ENCODE peak calls at places on chromosomes 5 and 9, in five cellular contexts. One of them, this sample, is unnamed.

GRCh38 chr5:1973391-1974013 is 90.8 kb upstream of the IRX4 start:
- DNase-seq in HepG2: no peak
- DNase-seq in A549: no peak
- DNase-seq in GM12878: no peak
- DNase-seq in K562: no peak
- DNase-seq in this sample: no peak

GRCh38 chr9:109510506-109510905 is 12.4 kb upstream of the PTPN3 start:
- DNase-seq in HepG2: no peak
- DNase-seq in A549: no peak
- DNase-seq in GM12878: no peak
- DNase-seq in K562: no peak
- DNase-seq in this sample: no peak

GRCh38 chr9:115241641-115242040 is 123.7 kb upstream of the TNC start:
- DNase-seq in HepG2: no peak
- DNase-seq in A549: no peak
- DNase-seq in GM12878: no peak
- DNase-seq in K562: no peak
- DNase-seq in this sample: no peak

GRCh38 chr5:169006206-169006605 is 294.7 kb downstream of the SLIT3 start:
- DNase-seq in HepG2: no peak
- DNase-seq in A549: no peak
- DNase-seq in GM12878: no peak
- DNase-seq in K562: no peak
- DNase-seq in this sample: no peak

GRCh38 chr9:74494490-74494889 is 2.6 kb upstream of the RORB start:
- DNase-seq in HepG2: no peak
- DNase-seq in A549: no peak
- DNase-seq in GM12878: no peak
- DNase-seq in K562: no peak
- DNase-seq in this sample: peak

GRCh38 chr5:128436825-128437224 is 101.2 kb downstream of the FBN2 start:
- DNase-seq in HepG2: peak
- DNase-seq in A549: peak
- DNase-seq in GM12878: no peak
- DNase-seq in K562: no peak
- DNase-seq in this sample: peak

GRCh38 chr9:123138156-123138555 is 104.7 kb downstream of the GPR21 start:
- DNase-seq in HepG2: no peak
- DNase-seq in A549: no peak
- DNase-seq in GM12878: no peak
- DNase-seq in K562: no peak
- DNase-seq in this sample: no peak

GRCh38 chr9:135588886-135589595 is 27.5 kb downstream of the PAEP start:
- DNase-seq in HepG2: no peak
- DNase-seq in A549: no peak
- DNase-seq in GM12878: no peak
- DNase-seq in K562: no peak
- DNase-seq in this sample: no peak

GRCh38 chr9:32431196-32431595 is 46.8 kb downstream of the ACO1 start:
- DNase-seq in HepG2: no peak
- DNase-seq in A549: no peak
- DNase-seq in GM12878: no peak
- DNase-seq in K562: no peak
- DNase-seq in this sample: no peak

GRCh38 chr5:163622796-163623195 is 117.4 kb downstream of the MAT2B start:
- DNase-seq in HepG2: no peak
- DNase-seq in A549: no peak
- DNase-seq in GM12878: no peak
- DNase-seq in K562: no peak
- DNase-seq in this sample: no peak

GRCh38 chr5:53994148-53994547 is 316.2 kb downstream of the ARL15 start:
- DNase-seq in HepG2: no peak
- DNase-seq in A549: no peak
- DNase-seq in GM12878: no peak
- DNase-seq in K562: no peak
- DNase-seq in this sample: no peak

GRCh38 chr9:128702949-128703615 is 779 bp downstream of the PKN3 start:
- DNase-seq in HepG2: no peak
- DNase-seq in A549: peak
- DNase-seq in GM12878: no peak
- DNase-seq in K562: peak
- DNase-seq in this sample: peak

GRCh38 chr5:102681403-102681983 is 73.6 kb upstream of the PAM start:
- DNase-seq in HepG2: peak
- DNase-seq in A549: peak
- DNase-seq in GM12878: peak
- DNase-seq in K562: peak
- DNase-seq in this sample: peak

GRCh38 chr9:122179690-122180074 is 20.0 kb downstream of the MORN5 start:
- DNase-seq in HepG2: peak
- DNase-seq in A549: no peak
- DNase-seq in GM12878: no peak
- DNase-seq in K562: no peak
- DNase-seq in this sample: no peak

GRCh38 chr5:59256331-59256730 is 637.2 kb downstream of the PDE4D start:
- DNase-seq in HepG2: no peak
- DNase-seq in A549: no peak
- DNase-seq in GM12878: no peak
- DNase-seq in K562: no peak
- DNase-seq in this sample: no peak

GRCh38 chr5:168295574-168296201 is 4.2 kb downstream of the WWC1 start:
- DNase-seq in HepG2: no peak
- DNase-seq in A549: peak
- DNase-seq in GM12878: no peak
- DNase-seq in K562: no peak
- DNase-seq in this sample: peak

GRCh38 chr9:95107001-95107749 is 210.3 kb downstream of the FANCC start:
- DNase-seq in HepG2: no peak
- DNase-seq in A549: no peak
- DNase-seq in GM12878: no peak
- DNase-seq in K562: no peak
- DNase-seq in this sample: no peak

GRCh38 chr5:72328172-72328571 is 8.0 kb downstream of the PTCD2 start:
- DNase-seq in HepG2: no peak
- DNase-seq in A549: no peak
- DNase-seq in GM12878: no peak
- DNase-seq in K562: no peak
- DNase-seq in this sample: no peak

GRCh38 chr9:125999504-125999881 is 252.3 kb downstream of the PBX3 start:
- DNase-seq in HepG2: no peak
- DNase-seq in A549: no peak
- DNase-seq in GM12878: no peak
- DNase-seq in K562: no peak
- DNase-seq in this sample: no peak

GRCh38 chr9:122444366-122444765 is 33.4 kb downstream of the OR1J1 start:
- DNase-seq in HepG2: no peak
- DNase-seq in A549: no peak
- DNase-seq in GM12878: no peak
- DNase-seq in K562: no peak
- DNase-seq in this sample: no peak

GRCh38 chr5:23507278-23507685 is at the start of gene PRDM9:
- DNase-seq in HepG2: peak
- DNase-seq in A549: peak
- DNase-seq in GM12878: no peak
- DNase-seq in K562: peak
- DNase-seq in this sample: peak

GRCh38 chr5:33068786-33069185 is 357.7 kb downstream of the NPR3 start:
- DNase-seq in HepG2: no peak
- DNase-seq in A549: no peak
- DNase-seq in GM12878: no peak
- DNase-seq in K562: no peak
- DNase-seq in this sample: no peak

GRCh38 chr5:174065528-174066189 is 20.2 kb downstream of the NSG2 start:
- DNase-seq in HepG2: peak
- DNase-seq in A549: no peak
- DNase-seq in GM12878: no peak
- DNase-seq in K562: no peak
- DNase-seq in this sample: no peak

GRCh38 chr5:137113939-137114338 is 385.2 kb downstream of the SPOCK1 start:
- DNase-seq in HepG2: no peak
- DNase-seq in A549: no peak
- DNase-seq in GM12878: no peak
- DNase-seq in K562: no peak
- DNase-seq in this sample: no peak

GRCh38 chr9:133117271-133118178 is 3.5 kb downstream of the RALGDS start:
- DNase-seq in HepG2: no peak
- DNase-seq in A549: no peak
- DNase-seq in GM12878: no peak
- DNase-seq in K562: no peak
- DNase-seq in this sample: no peak

GRCh38 chr5:151144922-151145321 is 12.7 kb downstream of the ANXA6 start:
- DNase-seq in HepG2: no peak
- DNase-seq in A549: no peak
- DNase-seq in GM12878: no peak
- DNase-seq in K562: no peak
- DNase-seq in this sample: no peak

GRCh38 chr5:151146003-151146524 is 11.5 kb downstream of the ANXA6 start:
- DNase-seq in HepG2: no peak
- DNase-seq in A549: no peak
- DNase-seq in GM12878: no peak
- DNase-seq in K562: no peak
- DNase-seq in this sample: no peak

GRCh38 chr5:151142933-151143332 is 14.6 kb downstream of the ANXA6 start:
- DNase-seq in HepG2: no peak
- DNase-seq in A549: no peak
- DNase-seq in GM12878: no peak
- DNase-seq in K562: no peak
- DNase-seq in this sample: no peak

GRCh38 chr5:151141535-151141934 is 16.0 kb downstream of the ANXA6 start:
- DNase-seq in HepG2: no peak
- DNase-seq in A549: no peak
- DNase-seq in GM12878: no peak
- DNase-seq in K562: no peak
- DNase-seq in this sample: peak

GRCh38 chr5:151144275-151144674 is 13.3 kb downstream of the ANXA6 start:
- DNase-seq in HepG2: no peak
- DNase-seq in A549: no peak
- DNase-seq in GM12878: no peak
- DNase-seq in K562: no peak
- DNase-seq in this sample: no peak
- TF ChIP-seq JUNB in HepG2: no peak
- TF ChIP-seq JUNB in A549: no peak
- TF ChIP-seq JUNB in GM12878: no peak
- TF ChIP-seq JUNB in K562: no peak
- TF ChIP-seq JUNB in this sample: no peak

GRCh38 chr9:136664000-136664798 is 1.5 kb downstream of the EGFL7 start:
- DNase-seq in HepG2: no peak
- DNase-seq in A549: no peak
- DNase-seq in GM12878: no peak
- DNase-seq in K562: peak
- DNase-seq in this sample: no peak

GRCh38 chr9:136664799-136665082 is 2.0 kb downstream of the EGFL7 start:
- DNase-seq in HepG2: no peak
- DNase-seq in A549: no peak
- DNase-seq in GM12878: no peak
- DNase-seq in K562: no peak
- DNase-seq in this sample: peak

GRCh38 chr9:136662656-136663310 is at the start of gene EGFL7:
- DNase-seq in HepG2: no peak
- DNase-seq in A549: no peak
- DNase-seq in GM12878: no peak
- DNase-seq in K562: peak
- DNase-seq in this sample: no peak

GRCh38 chr9:136662326-136662655 is 425 bp upstream of the EGFL7 start:
- DNase-seq in HepG2: no peak
- DNase-seq in A549: no peak
- DNase-seq in GM12878: no peak
- DNase-seq in K562: no peak
- DNase-seq in this sample: no peak

DNA sequence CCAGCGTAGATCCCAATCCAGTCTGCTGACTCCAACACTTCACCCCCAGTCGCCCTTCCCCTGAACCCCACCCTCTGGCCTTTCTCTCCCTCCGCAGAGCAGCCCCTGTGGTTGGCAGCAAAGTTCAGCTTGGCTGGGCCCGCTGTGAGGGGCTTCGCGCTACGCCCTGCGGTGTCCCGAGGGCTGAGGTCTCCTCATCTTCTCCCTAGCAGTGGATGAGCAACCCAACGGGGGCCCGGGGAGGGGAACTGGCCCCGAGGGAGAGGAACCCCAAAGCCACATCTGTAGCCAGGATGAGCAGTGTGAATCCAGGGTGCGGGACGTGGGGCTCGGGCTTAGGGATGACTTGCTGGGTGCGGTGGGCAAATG is 579 bp downstream of the EGFL7 start:
- DNase-seq in HepG2: no peak
- DNase-seq in A549: no peak
- DNase-seq in GM12878: no peak
- DNase-seq in K562: no peak
- DNase-seq in this sample: no peak
- H3K27ac ChIP-seq in HepG2: no peak
- H3K27ac ChIP-seq in A549: no peak
- H3K27ac ChIP-seq in GM12878: no peak
- H3K27ac ChIP-seq in K562: peak
- H3K27ac ChIP-seq in this sample: no peak

GRCh38 chr9:70131296-70131695 is 87.6 kb downstream of the MAMDC2 start:
- DNase-seq in HepG2: no peak
- DNase-seq in A549: no peak
- DNase-seq in GM12878: no peak
- DNase-seq in K562: no peak
- DNase-seq in this sample: no peak
- TF ChIP-seq JUNB in HepG2: no peak
- TF ChIP-seq JUNB in A549: no peak
- TF ChIP-seq JUNB in GM12878: no peak
- TF ChIP-seq JUNB in K562: no peak
- TF ChIP-seq JUNB in this sample: no peak

GRCh38 chr9:18499987-18500386 is 26.0 kb downstream of the ADAMTSL1 start:
- DNase-seq in HepG2: no peak
- DNase-seq in A549: no peak
- DNase-seq in GM12878: no peak
- DNase-seq in K562: no peak
- DNase-seq in this sample: no peak

GRCh38 chr9:18498947-18499585 is 25.1 kb downstream of the ADAMTSL1 start:
- DNase-seq in HepG2: no peak
- DNase-seq in A549: no peak
- DNase-seq in GM12878: no peak
- DNase-seq in K562: no peak
- DNase-seq in this sample: no peak

GRCh38 chr9:18507151-18507550 is 33.2 kb downstream of the ADAMTSL1 start:
- DNase-seq in HepG2: no peak
- DNase-seq in A549: no peak
- DNase-seq in GM12878: no peak
- DNase-seq in K562: no peak
- DNase-seq in this sample: no peak

GRCh38 chr9:18504707-18505106 is 30.8 kb downstream of the ADAMTSL1 start:
- DNase-seq in HepG2: no peak
- DNase-seq in A549: no peak
- DNase-seq in GM12878: no peak
- DNase-seq in K562: no peak
- DNase-seq in this sample: peak

DNA sequence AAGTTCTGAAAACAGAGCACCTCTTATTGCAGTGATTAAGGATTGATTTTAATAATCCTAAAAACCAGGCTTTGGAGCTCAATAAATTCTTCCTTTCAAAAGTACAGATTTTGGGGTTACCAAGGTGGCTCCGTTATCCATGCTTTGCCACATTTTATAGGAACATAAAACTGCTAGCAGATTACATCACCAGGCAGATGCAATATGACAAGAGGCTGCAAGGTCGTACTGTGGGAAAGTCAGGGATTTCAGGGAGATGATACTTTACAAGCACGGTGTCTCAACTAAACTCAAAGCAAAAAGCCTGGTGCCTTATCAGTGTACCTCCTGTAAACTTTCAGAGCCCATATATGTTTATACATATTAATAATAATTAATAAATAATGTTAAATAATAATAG is 28.6 kb downstream of the ADAMTSL1 start:
- DNase-seq in HepG2: no peak
- DNase-seq in A549: no peak
- DNase-seq in GM12878: no peak
- DNase-seq in K562: no peak
- DNase-seq in this sample: no peak
- H3K27ac ChIP-seq in HepG2: no peak
- H3K27ac ChIP-seq in A549: no peak
- H3K27ac ChIP-seq in GM12878: no peak
- H3K27ac ChIP-seq in K562: no peak
- H3K27ac ChIP-seq in this sample: no peak